ENCODE peak calls at places on chromosomes 13 and 19, in seven cellular contexts. B is progenitor cell of endocrine pancreas, U is Peyer's patch, Q is brain microvascular endothelial cell, M is AG04450, W is endothelial cell, E is mesothelial cell of epicardium. I is an unnamed sample.

GRCh38 chr13:102901615-102902305 is 55.9 kb downstream of the ERCC5 start:
- DNase-seq in M (no peak), W (no peak), U (no peak), B (no peak), E (no peak), Q (peak), I (peak)

GRCh38 chr19:49533551-49534488 is 6.0 kb downstream of the RCN3 start:
- DNase-seq in B (peak), Q (peak), U (peak), M (no peak), E (peak), W (peak), I (peak)

GRCh38 chr13:33577037-33577436 is 240.9 kb upstream of the RFC3 start:
- DNase-seq in M (no peak), W (no peak), B (no peak), E (no peak), Q (no peak), U (no peak), I (peak)

GRCh38 chr19:33090179-33090578 is 9.2 kb downstream of the GPATCH1 start:
- DNase-seq in E (no peak), B (no peak), M (no peak), Q (no peak), U (no peak), W (no peak), I (no peak)

GRCh38 chr13:40389081-40389641 is 277.3 kb downstream of the FOXO1 start:
- DNase-seq in Q (no peak), U (no peak), E (no peak), W (no peak), B (no peak), M (no peak), I (peak)

GRCh38 chr19:42410371-42410770 is 16.8 kb downstream of the LIPE start:
- DNase-seq in Q (no peak), U (no peak), E (no peak), B (no peak), M (no peak), W (no peak), I (no peak)

GRCh38 chr13:26949701-26950345 is 189.2 kb upstream of the GPR12 start:
- DNase-seq in Q (no peak), M (no peak), U (peak), E (no peak), B (no peak), W (no peak), I (no peak)

GRCh38 chr19:23949611-23950010 is 34.9 kb downstream of the ZNF726 start:
- DNase-seq in W (no peak), Q (no peak), M (no peak), B (no peak), E (no peak), U (no peak), I (peak)

GRCh38 chr13:49681837-49682236 is 9.4 kb downstream of the EBPL start:
- DNase-seq in W (no peak), E (no peak), Q (peak), B (no peak), U (no peak), M (no peak), I (peak)

GRCh38 chr13:49678172-49678914 is 12.9 kb downstream of the EBPL start:
- DNase-seq in B (no peak), E (no peak), W (no peak), Q (no peak), U (no peak), M (no peak), I (no peak)

GRCh38 chr13:49676581-49677298 is 14.5 kb downstream of the EBPL start:
- DNase-seq in B (no peak), E (no peak), U (no peak), W (no peak), Q (no peak), M (no peak), I (no peak)

GRCh38 chr13:49683489-49683888 is 7.8 kb downstream of the EBPL start:
- DNase-seq in E (no peak), U (no peak), B (no peak), Q (no peak), M (no peak), W (no peak), I (no peak)

GRCh38 chr13:49679244-49679643 is 12.0 kb downstream of the EBPL start:
- DNase-seq in B (no peak), U (no peak), M (no peak), W (no peak), E (no peak), Q (peak), I (peak)
- TF ChIP-seq CTCF in B (no peak), U (no peak), M (peak), W (no peak), E (no peak), Q (peak), I (peak)

DNA sequence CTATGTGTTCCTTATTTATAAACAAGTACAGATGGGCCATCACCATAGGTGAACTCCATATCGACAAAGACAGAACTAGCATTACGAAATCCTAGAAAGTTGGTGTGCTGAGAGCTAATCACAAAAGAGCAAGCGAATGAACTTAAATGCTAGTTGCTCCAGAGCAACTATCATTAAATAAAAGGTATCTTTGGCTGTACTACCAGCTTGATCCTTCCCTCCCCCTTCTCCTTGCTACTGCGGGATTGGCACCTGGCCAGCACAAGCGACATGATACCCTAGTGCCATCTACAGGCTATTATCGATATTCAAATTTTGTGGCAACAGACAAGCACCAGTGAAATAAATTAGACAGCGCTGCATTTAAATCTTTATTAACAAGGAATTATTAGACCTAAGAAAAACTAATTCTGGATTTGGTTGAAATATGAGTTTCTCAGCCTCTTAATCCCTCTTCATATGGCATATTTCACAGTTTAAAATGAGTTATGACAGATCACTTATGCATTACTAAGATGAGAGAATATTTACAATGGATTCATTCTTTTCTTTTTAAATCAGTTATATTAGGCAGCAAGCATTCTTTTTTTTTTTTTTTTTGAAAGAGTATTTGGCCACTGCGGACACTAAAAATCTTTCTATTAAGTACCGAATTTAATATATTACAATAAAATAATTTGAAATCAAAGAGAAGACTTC is 5.8 kb downstream of the PCDH9 start:
- DNase-seq in Q (peak), U (peak), M (peak), E (peak), W (peak), B (no peak), I (peak)
- TF ChIP-seq CTCF in Q (peak), U (peak), M (peak), E (peak), W (peak), B (peak), I (peak)

GRCh38 chr13:43664700-43665191 is 122.0 kb downstream of the ENOX1 start:
- DNase-seq in W (no peak), M (peak), Q (peak), E (no peak), B (no peak), U (no peak), I (peak)
- TF ChIP-seq CTCF in W (no peak), M (no peak), Q (no peak), E (no peak), B (no peak), U (no peak), I (no peak)

DNA sequence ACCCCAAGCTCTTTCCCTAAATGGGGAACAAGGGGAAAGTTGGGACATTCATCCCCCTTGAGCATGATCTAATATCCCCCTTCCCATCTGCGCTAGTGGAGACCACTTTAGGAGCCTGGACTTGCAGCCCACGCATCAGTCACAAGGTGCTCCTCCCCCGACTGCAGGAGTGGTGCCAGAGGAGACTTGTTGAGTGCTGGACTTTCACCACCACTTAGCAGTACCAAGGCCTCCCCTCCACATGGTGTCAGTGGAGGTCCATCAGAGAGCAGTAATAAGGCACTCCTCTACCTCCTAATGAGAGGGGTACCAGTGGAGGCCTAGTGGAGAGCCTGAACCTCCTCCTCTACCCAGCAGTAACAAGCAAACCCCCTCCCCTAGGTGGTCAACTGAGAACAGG is 22.5 kb downstream of the CAB39L start:
- DNase-seq in W (peak), E (no peak), Q (no peak), M (no peak), B (no peak), U (no peak), I (peak)
- TF ChIP-seq CTCF in W (no peak), E (no peak), Q (peak), M (peak), B (no peak), U (peak), I (peak)

DNA sequence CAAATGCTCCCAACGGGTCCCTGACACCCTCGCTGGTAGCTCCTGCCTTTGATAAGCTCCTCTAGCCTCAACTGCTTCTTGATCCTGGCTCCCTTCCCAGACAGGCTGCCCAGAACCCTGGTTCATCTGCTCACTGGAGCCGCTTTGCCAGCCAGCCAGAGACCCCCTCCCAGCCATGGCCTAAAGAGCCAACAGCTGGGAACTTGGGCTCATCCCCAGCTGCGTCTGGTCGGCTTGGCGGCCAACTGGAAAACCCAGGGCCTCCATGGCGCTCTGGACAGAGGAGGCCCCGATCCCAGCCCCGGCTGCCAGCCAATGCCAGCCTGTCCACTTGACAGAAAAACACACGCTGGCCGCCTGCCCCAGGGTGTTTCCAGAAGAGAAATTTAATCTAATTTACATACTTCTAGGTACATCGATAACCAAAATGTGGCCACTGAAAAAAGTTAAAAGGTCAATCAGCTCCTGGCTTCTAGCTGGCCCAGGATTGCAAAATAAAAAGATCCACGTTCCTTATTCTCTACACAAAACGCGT is 3.0 kb upstream of the AKAP8L start:
- DNase-seq in B (no peak), E (no peak), Q (no peak), U (no peak), M (no peak), W (no peak), I (no peak)
- TF ChIP-seq CTCF in B (no peak), E (no peak), Q (no peak), U (no peak), M (no peak), W (no peak), I (no peak)

DNA sequence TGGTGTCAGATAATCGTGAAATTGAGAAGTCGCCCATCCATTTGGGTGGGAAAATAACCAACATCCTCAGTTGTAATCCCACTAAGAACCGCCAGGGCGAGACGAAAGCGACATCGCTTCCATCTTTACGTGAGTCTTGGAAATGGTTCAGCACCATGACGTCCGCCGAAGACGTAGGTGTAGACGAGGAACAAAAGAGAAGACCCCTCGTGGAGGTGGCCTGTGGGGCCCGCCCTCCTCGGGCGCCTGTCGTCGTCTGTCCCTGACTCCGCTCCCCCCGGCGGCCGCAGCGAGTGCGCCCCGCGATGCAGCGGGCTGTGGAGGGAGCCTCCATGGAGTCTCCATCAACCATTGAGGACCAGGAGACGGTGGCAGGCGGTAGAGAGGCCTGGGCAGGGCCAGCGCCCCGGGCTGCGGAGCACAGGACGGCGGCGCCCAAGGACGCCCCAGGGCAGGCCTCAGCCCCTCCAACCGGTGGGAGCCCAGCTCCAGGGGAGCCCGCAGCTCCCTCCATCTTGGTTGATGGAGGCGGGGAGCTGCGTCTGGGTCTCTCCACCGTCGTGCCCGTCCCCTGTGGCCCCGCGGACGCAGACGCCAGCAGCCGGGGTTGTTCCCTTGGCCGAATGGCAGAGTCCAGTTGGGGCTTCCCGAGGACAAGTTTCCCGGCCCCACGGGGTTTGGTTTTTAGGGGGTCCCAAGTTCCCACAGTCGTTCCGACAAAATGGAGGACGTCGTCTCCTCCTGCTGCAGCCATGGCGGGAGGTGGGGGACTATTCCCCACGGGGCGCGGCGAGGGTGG is 1.0 kb upstream of the ZMYM2 start:
- DNase-seq in M (peak), W (peak), U (peak), E (peak), Q (peak), B (peak), I (peak)
- TF ChIP-seq CTCF in M (peak), W (peak), U (peak), E (peak), Q (peak), B (peak), I (peak)

I was measured in choroid plexus epithelial cell.